ENCODE peak calls at places on chromosomes 7 and 10, in five cellular contexts. H is A172, V is A549, D is GM13977, L is body of pancreas. F is an unnamed sample.

GRCh38 chr10:78623577-78624215 is 445.1 kb upstream of the ZMIZ1 start:
- DNase-seq in H (peak), V (peak), D (no peak), L (no peak), F (no peak)

GRCh38 chr7:47581821-47582747 is at the start of gene TNS3:
- DNase-seq in H (no peak), V (peak), D (no peak), L (peak), F (no peak)

GRCh38 chr7:2190531-2190930 is 42.2 kb downstream of the MAD1L1 start:
- DNase-seq in H (peak), V (no peak), D (no peak), L (no peak), F (no peak)

GRCh38 chr7:94492601-94493000 is 17.0 kb upstream of the CASD1 start:
- DNase-seq in H (no peak), V (no peak), D (peak), L (no peak), F (no peak)

GRCh38 chr10:132939957-132940790 is 2.2 kb downstream of the CFAP46 start:
- DNase-seq in H (peak), V (peak), D (peak), L (peak), F (peak)

GRCh38 chr7:127885843-127886242 is 145.4 kb downstream of the LRRC4 start:
- DNase-seq in H (peak), V (no peak), D (no peak), L (peak), F (peak)

GRCh38 chr7:81624021-81624630 is 145.7 kb downstream of the HGF start:
- DNase-seq in H (no peak), V (no peak), D (no peak), L (no peak), F (no peak)

GRCh38 chr10:124294811-124295770 is 123.6 kb downstream of the OAT start:
- DNase-seq in H (no peak), V (no peak), D (no peak), L (no peak), F (no peak)

GRCh38 chr7:17158261-17158660 is 140.2 kb upstream of the AHR start:
- DNase-seq in H (no peak), V (peak), D (no peak), L (no peak), F (no peak)

GRCh38 chr10:24821986-24822385 is 98.3 kb upstream of the ARHGAP21 start:
- DNase-seq in H (peak), V (peak), D (no peak), L (no peak), F (no peak)

GRCh38 chr10:5434017-5434753 is 21.8 kb downstream of the NET1 start:
- DNase-seq in H (peak), V (peak), D (no peak), L (no peak), F (peak)

GRCh38 chr7:151089893-151090730 is 3.8 kb downstream of the AGAP3 start:
- DNase-seq in H (no peak), V (no peak), D (no peak), L (peak), F (no peak)

GRCh38 chr10:13717571-13717935 is 130.8 kb downstream of the PRPF18 start:
- DNase-seq in H (no peak), V (no peak), D (no peak), L (no peak), F (no peak)

F was measured in globus pallidus.